ENCODE peak calls at places on chromosomes 13 and 19, in four cellular contexts. One of them, this sample, is unnamed.

GRCh38 chr13:97574926-97575325 is 141.0 kb downstream of the RAP2A start:
- DNase-seq in neural crest cell: no peak
- DNase-seq in activated T-helper 2 cell treated with anti-CD3 and anti-CD28 coated beads, Interferon-gamma antibody, Interleukin-2, Interleukin-4, amounts not matched to agents 10 μg/mL and 5 μg/mL and 100 μg/mL, durations not matched to agents 14 hours and 24 hours and 36 hours: no peak
- DNase-seq in T47D: peak; percentile 83
- DNase-seq in this sample: no peak

GRCh38 chr13:107373551-107373950 is 805.6 kb upstream of the ARGLU1 start:
- DNase-seq in neural crest cell: no peak
- DNase-seq in activated T-helper 2 cell treated with anti-CD3 and anti-CD28 coated beads, Interferon-gamma antibody, Interleukin-2, Interleukin-4, amounts not matched to agents 10 μg/mL and 5 μg/mL and 100 μg/mL, durations not matched to agents 14 hours and 24 hours and 36 hours: no peak
- DNase-seq in T47D: peak; percentile 47
- DNase-seq in this sample: no peak

GRCh38 chr13:71712988-71713653 is 153.9 kb downstream of the DACH1 start:
- DNase-seq in neural crest cell: no peak
- DNase-seq in activated T-helper 2 cell treated with anti-CD3 and anti-CD28 coated beads, Interferon-gamma antibody, Interleukin-2, Interleukin-4, amounts not matched to agents 10 μg/mL and 5 μg/mL and 100 μg/mL, durations not matched to agents 14 hours and 24 hours and 36 hours: no peak
- DNase-seq in T47D: peak; percentile 74
- DNase-seq in this sample: no peak

GRCh38 chr13:111317571-111318360 is 2.7 kb upstream of the TEX29 start:
- DNase-seq in neural crest cell: no peak
- DNase-seq in activated T-helper 2 cell treated with anti-CD3 and anti-CD28 coated beads, Interferon-gamma antibody, Interleukin-2, Interleukin-4, amounts not matched to agents 10 μg/mL and 5 μg/mL and 100 μg/mL, durations not matched to agents 14 hours and 24 hours and 36 hours: no peak
- DNase-seq in T47D: no peak
- DNase-seq in this sample: no peak

GRCh38 chr13:30065181-30065580 is 214.8 kb upstream of the UBL3 start:
- DNase-seq in neural crest cell: peak; percentile 28
- DNase-seq in activated T-helper 2 cell treated with anti-CD3 and anti-CD28 coated beads, Interferon-gamma antibody, Interleukin-2, Interleukin-4, amounts not matched to agents 10 μg/mL and 5 μg/mL and 100 μg/mL, durations not matched to agents 14 hours and 24 hours and 36 hours: no peak
- DNase-seq in T47D: no peak
- DNase-seq in this sample: no peak

GRCh38 chr13:85995788-85996418 is 196.7 kb upstream of the SLITRK6 start:
- DNase-seq in neural crest cell: no peak
- DNase-seq in activated T-helper 2 cell treated with anti-CD3 and anti-CD28 coated beads, Interferon-gamma antibody, Interleukin-2, Interleukin-4, amounts not matched to agents 10 μg/mL and 5 μg/mL and 100 μg/mL, durations not matched to agents 14 hours and 24 hours and 36 hours: no peak
- DNase-seq in T47D: peak; percentile 37
- DNase-seq in this sample: no peak

GRCh38 chr19:30390356-30390988 is 18.3 kb downstream of the ZNF536 start:
- DNase-seq in neural crest cell: no peak
- DNase-seq in activated T-helper 2 cell treated with anti-CD3 and anti-CD28 coated beads, Interferon-gamma antibody, Interleukin-2, Interleukin-4, amounts not matched to agents 10 μg/mL and 5 μg/mL and 100 μg/mL, durations not matched to agents 14 hours and 24 hours and 36 hours: no peak
- DNase-seq in T47D: no peak
- DNase-seq in this sample: no peak

GRCh38 chr19:45173816-45174215 is 4.2 kb downstream of the TRAPPC6A start:
- DNase-seq in neural crest cell: no peak
- DNase-seq in activated T-helper 2 cell treated with anti-CD3 and anti-CD28 coated beads, Interferon-gamma antibody, Interleukin-2, Interleukin-4, amounts not matched to agents 10 μg/mL and 5 μg/mL and 100 μg/mL, durations not matched to agents 14 hours and 24 hours and 36 hours: no peak
- DNase-seq in T47D: no peak
- DNase-seq in this sample: no peak

GRCh38 chr13:46595136-46595917 is 42.4 kb downstream of the LRCH1 start:
- DNase-seq in neural crest cell: no peak
- DNase-seq in activated T-helper 2 cell treated with anti-CD3 and anti-CD28 coated beads, Interferon-gamma antibody, Interleukin-2, Interleukin-4, amounts not matched to agents 10 μg/mL and 5 μg/mL and 100 μg/mL, durations not matched to agents 14 hours and 24 hours and 36 hours: no peak
- DNase-seq in T47D: peak; percentile 64
- DNase-seq in this sample: no peak

GRCh38 chr13:45925151-45925550 is 73.6 kb upstream of the SIAH3 start:
- DNase-seq in neural crest cell: no peak
- DNase-seq in activated T-helper 2 cell treated with anti-CD3 and anti-CD28 coated beads, Interferon-gamma antibody, Interleukin-2, Interleukin-4, amounts not matched to agents 10 μg/mL and 5 μg/mL and 100 μg/mL, durations not matched to agents 14 hours and 24 hours and 36 hours: no peak
- DNase-seq in T47D: peak; percentile 2
- DNase-seq in this sample: no peak

GRCh38 chr13:75299913-75300862 is 181.8 kb downstream of the TBC1D4 start:
- DNase-seq in neural crest cell: no peak
- DNase-seq in activated T-helper 2 cell treated with anti-CD3 and anti-CD28 coated beads, Interferon-gamma antibody, Interleukin-2, Interleukin-4, amounts not matched to agents 10 μg/mL and 5 μg/mL and 100 μg/mL, durations not matched to agents 14 hours and 24 hours and 36 hours: no peak
- DNase-seq in T47D: no peak
- DNase-seq in this sample: no peak

GRCh38 chr13:87128006-87128405 is 543.2 kb upstream of the SLITRK5 start:
- DNase-seq in neural crest cell: no peak
- DNase-seq in activated T-helper 2 cell treated with anti-CD3 and anti-CD28 coated beads, Interferon-gamma antibody, Interleukin-2, Interleukin-4, amounts not matched to agents 10 μg/mL and 5 μg/mL and 100 μg/mL, durations not matched to agents 14 hours and 24 hours and 36 hours: no peak
- DNase-seq in T47D: no peak
- DNase-seq in this sample: no peak

GRCh38 chr19:48394331-48395169 is 1.1 kb downstream of the GRIN2D start:
- DNase-seq in neural crest cell: no peak
- DNase-seq in activated T-helper 2 cell treated with anti-CD3 and anti-CD28 coated beads, Interferon-gamma antibody, Interleukin-2, Interleukin-4, amounts not matched to agents 10 μg/mL and 5 μg/mL and 100 μg/mL, durations not matched to agents 14 hours and 24 hours and 36 hours: no peak
- DNase-seq in T47D: no peak
- DNase-seq in this sample: no peak

GRCh38 chr19:31132753-31133110 is 216.5 kb downstream of the TSHZ3 start:
- DNase-seq in neural crest cell: no peak
- DNase-seq in activated T-helper 2 cell treated with anti-CD3 and anti-CD28 coated beads, Interferon-gamma antibody, Interleukin-2, Interleukin-4, amounts not matched to agents 10 μg/mL and 5 μg/mL and 100 μg/mL, durations not matched to agents 14 hours and 24 hours and 36 hours: no peak
- DNase-seq in T47D: no peak
- DNase-seq in this sample: no peak

GRCh38 chr19:19362075-19362474 is 41.4 kb downstream of the MAU2 start:
- DNase-seq in neural crest cell: no peak
- DNase-seq in activated T-helper 2 cell treated with anti-CD3 and anti-CD28 coated beads, Interferon-gamma antibody, Interleukin-2, Interleukin-4, amounts not matched to agents 10 μg/mL and 5 μg/mL and 100 μg/mL, durations not matched to agents 14 hours and 24 hours and 36 hours: no peak
- DNase-seq in T47D: no peak
- DNase-seq in this sample: no peak

GRCh38 chr13:106095919-106096318 is 439.5 kb downstream of the EFNB2 start:
- DNase-seq in neural crest cell: no peak
- DNase-seq in activated T-helper 2 cell treated with anti-CD3 and anti-CD28 coated beads, Interferon-gamma antibody, Interleukin-2, Interleukin-4, amounts not matched to agents 10 μg/mL and 5 μg/mL and 100 μg/mL, durations not matched to agents 14 hours and 24 hours and 36 hours: no peak
- DNase-seq in T47D: no peak
- DNase-seq in this sample: no peak

GRCh38 chr19:18100710-18101109 is 3.1 kb downstream of the MAST3 start:
- DNase-seq in neural crest cell: peak; percentile 31
- DNase-seq in activated T-helper 2 cell treated with anti-CD3 and anti-CD28 coated beads, Interferon-gamma antibody, Interleukin-2, Interleukin-4, amounts not matched to agents 10 μg/mL and 5 μg/mL and 100 μg/mL, durations not matched to agents 14 hours and 24 hours and 36 hours: no peak
- DNase-seq in T47D: peak; percentile 78
- DNase-seq in this sample: no peak

GRCh38 chr13:43132228-43132627 is 108.8 kb downstream of the DNAJC15 start:
- DNase-seq in neural crest cell: no peak
- DNase-seq in activated T-helper 2 cell treated with anti-CD3 and anti-CD28 coated beads, Interferon-gamma antibody, Interleukin-2, Interleukin-4, amounts not matched to agents 10 μg/mL and 5 μg/mL and 100 μg/mL, durations not matched to agents 14 hours and 24 hours and 36 hours: no peak
- DNase-seq in T47D: peak; percentile 79
- DNase-seq in this sample: no peak

GRCh38 chr13:77219401-77219800 is 107.5 kb downstream of the MYCBP2 start:
- DNase-seq in neural crest cell: no peak
- DNase-seq in activated T-helper 2 cell treated with anti-CD3 and anti-CD28 coated beads, Interferon-gamma antibody, Interleukin-2, Interleukin-4, amounts not matched to agents 10 μg/mL and 5 μg/mL and 100 μg/mL, durations not matched to agents 14 hours and 24 hours and 36 hours: no peak
- DNase-seq in T47D: no peak
- DNase-seq in this sample: no peak

GRCh38 chr13:41811588-41812021 is 149.3 kb downstream of the VWA8 start:
- DNase-seq in neural crest cell: no peak
- DNase-seq in activated T-helper 2 cell treated with anti-CD3 and anti-CD28 coated beads, Interferon-gamma antibody, Interleukin-2, Interleukin-4, amounts not matched to agents 10 μg/mL and 5 μg/mL and 100 μg/mL, durations not matched to agents 14 hours and 24 hours and 36 hours: no peak
- DNase-seq in T47D: peak; percentile 37
- DNase-seq in this sample: no peak

GRCh38 chr19:44176590-44176989 is 11.7 kb downstream of the ZNF226 start:
- DNase-seq in neural crest cell: no peak
- DNase-seq in activated T-helper 2 cell treated with anti-CD3 and anti-CD28 coated beads, Interferon-gamma antibody, Interleukin-2, Interleukin-4, amounts not matched to agents 10 μg/mL and 5 μg/mL and 100 μg/mL, durations not matched to agents 14 hours and 24 hours and 36 hours: no peak
- DNase-seq in T47D: no peak
- DNase-seq in this sample: no peak

GRCh38 chr19:1747285-1748114 is 5.8 kb upstream of the ONECUT3 start:
- DNase-seq in neural crest cell: no peak
- DNase-seq in activated T-helper 2 cell treated with anti-CD3 and anti-CD28 coated beads, Interferon-gamma antibody, Interleukin-2, Interleukin-4, amounts not matched to agents 10 μg/mL and 5 μg/mL and 100 μg/mL, durations not matched to agents 14 hours and 24 hours and 36 hours: no peak
- DNase-seq in T47D: no peak
- DNase-seq in this sample: no peak

GRCh38 chr19:50537769-50538230 is 24.1 kb upstream of the ASPDH start:
- DNase-seq in neural crest cell: peak; percentile 97
- DNase-seq in activated T-helper 2 cell treated with anti-CD3 and anti-CD28 coated beads, Interferon-gamma antibody, Interleukin-2, Interleukin-4, amounts not matched to agents 10 μg/mL and 5 μg/mL and 100 μg/mL, durations not matched to agents 14 hours and 24 hours and 36 hours: peak; percentile 43
- DNase-seq in T47D: peak; percentile 88
- DNase-seq in this sample: peak; percentile 74

GRCh38 chr19:33938821-33939220 is 142.2 kb downstream of the KCTD15 start:
- DNase-seq in neural crest cell: no peak
- DNase-seq in activated T-helper 2 cell treated with anti-CD3 and anti-CD28 coated beads, Interferon-gamma antibody, Interleukin-2, Interleukin-4, amounts not matched to agents 10 μg/mL and 5 μg/mL and 100 μg/mL, durations not matched to agents 14 hours and 24 hours and 36 hours: no peak
- DNase-seq in T47D: peak; percentile 72
- DNase-seq in this sample: no peak

GRCh38 chr19:49654581-49654980 is 11.1 kb downstream of the IRF3 start:
- DNase-seq in neural crest cell: no peak
- DNase-seq in activated T-helper 2 cell treated with anti-CD3 and anti-CD28 coated beads, Interferon-gamma antibody, Interleukin-2, Interleukin-4, amounts not matched to agents 10 μg/mL and 5 μg/mL and 100 μg/mL, durations not matched to agents 14 hours and 24 hours and 36 hours: no peak
- DNase-seq in T47D: no peak
- DNase-seq in this sample: no peak

GRCh38 chr19:49058592-49058991 is 1.0 kb upstream of the CGB7 start:
- DNase-seq in neural crest cell: no peak
- DNase-seq in activated T-helper 2 cell treated with anti-CD3 and anti-CD28 coated beads, Interferon-gamma antibody, Interleukin-2, Interleukin-4, amounts not matched to agents 10 μg/mL and 5 μg/mL and 100 μg/mL, durations not matched to agents 14 hours and 24 hours and 36 hours: no peak
- DNase-seq in T47D: peak; percentile 66
- DNase-seq in this sample: peak; percentile 84

GRCh38 chr19:29956855-29957254 is 14.8 kb downstream of the URI1 start:
- DNase-seq in neural crest cell: no peak
- DNase-seq in activated T-helper 2 cell treated with anti-CD3 and anti-CD28 coated beads, Interferon-gamma antibody, Interleukin-2, Interleukin-4, amounts not matched to agents 10 μg/mL and 5 μg/mL and 100 μg/mL, durations not matched to agents 14 hours and 24 hours and 36 hours: no peak
- DNase-seq in T47D: no peak
- DNase-seq in this sample: no peak

GRCh38 chr13:31043891-31044657 is 111.6 kb downstream of the TEX26 start:
- DNase-seq in neural crest cell: peak; percentile 81
- DNase-seq in activated T-helper 2 cell treated with anti-CD3 and anti-CD28 coated beads, Interferon-gamma antibody, Interleukin-2, Interleukin-4, amounts not matched to agents 10 μg/mL and 5 μg/mL and 100 μg/mL, durations not matched to agents 14 hours and 24 hours and 36 hours: peak; percentile 78
- DNase-seq in T47D: peak; percentile 80
- DNase-seq in this sample: peak; percentile 74

GRCh38 chr13:44437356-44438233 is 64.0 kb downstream of the SERP2 start:
- DNase-seq in neural crest cell: no peak
- DNase-seq in activated T-helper 2 cell treated with anti-CD3 and anti-CD28 coated beads, Interferon-gamma antibody, Interleukin-2, Interleukin-4, amounts not matched to agents 10 μg/mL and 5 μg/mL and 100 μg/mL, durations not matched to agents 14 hours and 24 hours and 36 hours: no peak
- DNase-seq in T47D: peak; percentile 47
- DNase-seq in this sample: no peak

GRCh38 chr13:96880419-96880818 is 113.9 kb downstream of the OXGR1 start:
- DNase-seq in neural crest cell: no peak
- DNase-seq in activated T-helper 2 cell treated with anti-CD3 and anti-CD28 coated beads, Interferon-gamma antibody, Interleukin-2, Interleukin-4, amounts not matched to agents 10 μg/mL and 5 μg/mL and 100 μg/mL, durations not matched to agents 14 hours and 24 hours and 36 hours: no peak
- DNase-seq in T47D: no peak
- DNase-seq in this sample: no peak

GRCh38 chr13:51793570-51794273 is 10.2 kb downstream of the DHRS12 start:
- DNase-seq in neural crest cell: no peak
- DNase-seq in activated T-helper 2 cell treated with anti-CD3 and anti-CD28 coated beads, Interferon-gamma antibody, Interleukin-2, Interleukin-4, amounts not matched to agents 10 μg/mL and 5 μg/mL and 100 μg/mL, durations not matched to agents 14 hours and 24 hours and 36 hours: no peak
- DNase-seq in T47D: no peak
- DNase-seq in this sample: no peak

GRCh38 chr13:19695829-19696228 is 62.4 kb downstream of the MPHOSPH8 start:
- DNase-seq in neural crest cell: no peak
- DNase-seq in activated T-helper 2 cell treated with anti-CD3 and anti-CD28 coated beads, Interferon-gamma antibody, Interleukin-2, Interleukin-4, amounts not matched to agents 10 μg/mL and 5 μg/mL and 100 μg/mL, durations not matched to agents 14 hours and 24 hours and 36 hours: no peak
- DNase-seq in T47D: no peak
- DNase-seq in this sample: no peak

GRCh38 chr19:14889994-14890393 is 4.1 kb upstream of the OR7A17 start:
- DNase-seq in neural crest cell: no peak
- DNase-seq in activated T-helper 2 cell treated with anti-CD3 and anti-CD28 coated beads, Interferon-gamma antibody, Interleukin-2, Interleukin-4, amounts not matched to agents 10 μg/mL and 5 μg/mL and 100 μg/mL, durations not matched to agents 14 hours and 24 hours and 36 hours: no peak
- DNase-seq in T47D: no peak
- DNase-seq in this sample: no peak

GRCh38 chr13:97328222-97328790 is 105.7 kb upstream of the RAP2A start:
- DNase-seq in neural crest cell: no peak
- DNase-seq in activated T-helper 2 cell treated with anti-CD3 and anti-CD28 coated beads, Interferon-gamma antibody, Interleukin-2, Interleukin-4, amounts not matched to agents 10 μg/mL and 5 μg/mL and 100 μg/mL, durations not matched to agents 14 hours and 24 hours and 36 hours: no peak
- DNase-seq in T47D: peak; percentile 12
- DNase-seq in this sample: peak; percentile 54

GRCh38 chr13:32262165-32262564 is 53.0 kb downstream of the ZAR1L start:
- DNase-seq in neural crest cell: no peak
- DNase-seq in activated T-helper 2 cell treated with anti-CD3 and anti-CD28 coated beads, Interferon-gamma antibody, Interleukin-2, Interleukin-4, amounts not matched to agents 10 μg/mL and 5 μg/mL and 100 μg/mL, durations not matched to agents 14 hours and 24 hours and 36 hours: no peak
- DNase-seq in T47D: no peak
- DNase-seq in this sample: no peak

GRCh38 chr19:9078651-9079050 is 8.2 kb upstream of the OR1M1 start:
- DNase-seq in neural crest cell: no peak
- DNase-seq in activated T-helper 2 cell treated with anti-CD3 and anti-CD28 coated beads, Interferon-gamma antibody, Interleukin-2, Interleukin-4, amounts not matched to agents 10 μg/mL and 5 μg/mL and 100 μg/mL, durations not matched to agents 14 hours and 24 hours and 36 hours: no peak
- DNase-seq in T47D: no peak
- DNase-seq in this sample: no peak

GRCh38 chr19:16338470-16339360 is 14.1 kb downstream of the KLF2 start:
- DNase-seq in neural crest cell: no peak
- DNase-seq in activated T-helper 2 cell treated with anti-CD3 and anti-CD28 coated beads, Interferon-gamma antibody, Interleukin-2, Interleukin-4, amounts not matched to agents 10 μg/mL and 5 μg/mL and 100 μg/mL, durations not matched to agents 14 hours and 24 hours and 36 hours: peak; percentile 67
- DNase-seq in T47D: no peak
- DNase-seq in this sample: no peak

GRCh38 chr13:50797081-50797480 is 46.4 kb downstream of the DLEU7 start:
- DNase-seq in neural crest cell: no peak
- DNase-seq in activated T-helper 2 cell treated with anti-CD3 and anti-CD28 coated beads, Interferon-gamma antibody, Interleukin-2, Interleukin-4, amounts not matched to agents 10 μg/mL and 5 μg/mL and 100 μg/mL, durations not matched to agents 14 hours and 24 hours and 36 hours: no peak
- DNase-seq in T47D: no peak
- DNase-seq in this sample: no peak

GRCh38 chr19:48815870-48816501 is 5.2 kb upstream of the BCAT2 start:
- DNase-seq in neural crest cell: no peak
- DNase-seq in activated T-helper 2 cell treated with anti-CD3 and anti-CD28 coated beads, Interferon-gamma antibody, Interleukin-2, Interleukin-4, amounts not matched to agents 10 μg/mL and 5 μg/mL and 100 μg/mL, durations not matched to agents 14 hours and 24 hours and 36 hours: no peak
- DNase-seq in T47D: no peak
- DNase-seq in this sample: no peak

This sample was measured in psoas muscle.